ENCODE peak calls at places on chromosomes 7 and 10, in seven cellular contexts. One of them, this sample, is unnamed.

GRCh38 chr10:48317321-48317990 is 11.0 kb downstream of the MAPK8 start:
- DNase-seq in fibroblast of mammary gland: no peak
- DNase-seq in vagina: no peak
- DNase-seq in A549: no peak
- DNase-seq in PC-9: no peak
- DNase-seq in AG09309: no peak
- DNase-seq in Panc1: no peak
- DNase-seq in this sample: no peak

GRCh38 chr7:44059219-44060090 is 5.9 kb downstream of the PGAM2 start:
- DNase-seq in fibroblast of mammary gland: no peak
- DNase-seq in vagina: no peak
- DNase-seq in A549: no peak
- DNase-seq in PC-9: no peak
- DNase-seq in AG09309: no peak
- DNase-seq in Panc1: no peak
- DNase-seq in this sample: no peak

GRCh38 chr7:64639267-64640001 is 26.5 kb upstream of the ZNF107 start:
- DNase-seq in fibroblast of mammary gland: no peak
- DNase-seq in vagina: no peak
- DNase-seq in A549: no peak
- DNase-seq in PC-9: no peak
- DNase-seq in AG09309: no peak
- DNase-seq in Panc1: no peak
- DNase-seq in this sample: no peak

GRCh38 chr10:20267734-20268133 is 451.5 kb downstream of the PLXDC2 start:
- DNase-seq in fibroblast of mammary gland: no peak
- DNase-seq in vagina: no peak
- DNase-seq in A549: no peak
- DNase-seq in PC-9: no peak
- DNase-seq in AG09309: no peak
- DNase-seq in Panc1: no peak
- DNase-seq in this sample: no peak

GRCh38 chr7:74501298-74501697 is 47.6 kb downstream of the GTF2IRD1 start:
- DNase-seq in fibroblast of mammary gland: no peak
- DNase-seq in vagina: no peak
- DNase-seq in A549: no peak
- DNase-seq in PC-9: no peak
- DNase-seq in AG09309: no peak
- DNase-seq in Panc1: no peak
- DNase-seq in this sample: no peak

GRCh38 chr7:150322833-150323681 is at the start of the genes ACTR3C and LRRC61:
- DNase-seq in fibroblast of mammary gland: no peak
- DNase-seq in vagina: peak
- DNase-seq in A549: no peak
- DNase-seq in PC-9: peak
- DNase-seq in AG09309: no peak
- DNase-seq in Panc1: no peak
- DNase-seq in this sample: peak

GRCh38 chr10:20355915-20356314 is 539.7 kb downstream of the PLXDC2 start:
- DNase-seq in fibroblast of mammary gland: no peak
- DNase-seq in vagina: no peak
- DNase-seq in A549: no peak
- DNase-seq in PC-9: no peak
- DNase-seq in AG09309: no peak
- DNase-seq in Panc1: no peak
- DNase-seq in this sample: peak

GRCh38 chr7:20647908-20648776 is 32.7 kb downstream of the ABCB5 start:
- DNase-seq in fibroblast of mammary gland: peak
- DNase-seq in vagina: no peak
- DNase-seq in A549: peak
- DNase-seq in PC-9: no peak
- DNase-seq in AG09309: no peak
- DNase-seq in Panc1: peak
- DNase-seq in this sample: peak

GRCh38 chr7:112946350-112946749 is 140.3 kb downstream of the GPR85 start:
- DNase-seq in fibroblast of mammary gland: peak
- DNase-seq in vagina: no peak
- DNase-seq in A549: no peak
- DNase-seq in PC-9: no peak
- DNase-seq in AG09309: no peak
- DNase-seq in Panc1: no peak
- DNase-seq in this sample: no peak

GRCh38 chr10:31706921-31707571 is 221.6 kb downstream of the ARHGAP12 start:
- DNase-seq in fibroblast of mammary gland: no peak
- DNase-seq in vagina: no peak
- DNase-seq in A549: no peak
- DNase-seq in PC-9: no peak
- DNase-seq in AG09309: no peak
- DNase-seq in Panc1: no peak
- DNase-seq in this sample: no peak

GRCh38 chr10:76649723-76650127 is 987.9 kb downstream of the KCNMA1 start:
- DNase-seq in fibroblast of mammary gland: peak
- DNase-seq in vagina: no peak
- DNase-seq in A549: peak
- DNase-seq in PC-9: no peak
- DNase-seq in AG09309: peak
- DNase-seq in Panc1: no peak
- DNase-seq in this sample: peak

GRCh38 chr10:71213127-71213616 is 802 bp downstream of the UNC5B start:
- DNase-seq in fibroblast of mammary gland: peak
- DNase-seq in vagina: no peak
- DNase-seq in A549: peak
- DNase-seq in PC-9: peak
- DNase-seq in AG09309: peak
- DNase-seq in Panc1: no peak
- DNase-seq in this sample: peak

GRCh38 chr7:70565723-70566122 is 566.2 kb upstream of the GALNT17 start:
- DNase-seq in fibroblast of mammary gland: no peak
- DNase-seq in vagina: no peak
- DNase-seq in A549: no peak
- DNase-seq in PC-9: no peak
- DNase-seq in AG09309: no peak
- DNase-seq in Panc1: no peak
- DNase-seq in this sample: no peak

GRCh38 chr7:12244129-12244528 is 33.0 kb downstream of the TMEM106B start:
- DNase-seq in fibroblast of mammary gland: peak
- DNase-seq in vagina: no peak
- DNase-seq in A549: peak
- DNase-seq in PC-9: no peak
- DNase-seq in AG09309: no peak
- DNase-seq in Panc1: no peak
- DNase-seq in this sample: peak

GRCh38 chr10:48658889-48659269 is 25.8 kb upstream of the WDFY4 start:
- DNase-seq in fibroblast of mammary gland: no peak
- DNase-seq in vagina: no peak
- DNase-seq in A549: no peak
- DNase-seq in PC-9: no peak
- DNase-seq in AG09309: no peak
- DNase-seq in Panc1: no peak
- DNase-seq in this sample: no peak

GRCh38 chr7:232571-233455 is 40.4 kb downstream of the FAM20C start:
- DNase-seq in fibroblast of mammary gland: peak
- DNase-seq in vagina: no peak
- DNase-seq in A549: no peak
- DNase-seq in PC-9: no peak
- DNase-seq in AG09309: peak
- DNase-seq in Panc1: no peak
- DNase-seq in this sample: no peak

GRCh38 chr10:130040351-130040750 is 70.3 kb downstream of the C10orf143 start:
- DNase-seq in fibroblast of mammary gland: no peak
- DNase-seq in vagina: no peak
- DNase-seq in A549: no peak
- DNase-seq in PC-9: no peak
- DNase-seq in AG09309: no peak
- DNase-seq in Panc1: no peak
- DNase-seq in this sample: no peak

GRCh38 chr7:140080919-140081318 is 18.2 kb upstream of the PARP12 start:
- DNase-seq in fibroblast of mammary gland: no peak
- DNase-seq in vagina: no peak
- DNase-seq in A549: no peak
- DNase-seq in PC-9: no peak
- DNase-seq in AG09309: no peak
- DNase-seq in Panc1: no peak
- DNase-seq in this sample: no peak

GRCh38 chr7:141737118-141737835 is 881 bp upstream of the SSBP1 start:
- DNase-seq in fibroblast of mammary gland: peak
- DNase-seq in vagina: no peak
- DNase-seq in A549: peak
- DNase-seq in PC-9: peak
- DNase-seq in AG09309: no peak
- DNase-seq in Panc1: no peak
- DNase-seq in this sample: peak

GRCh38 chr10:124025638-124026336 is 67.6 kb downstream of the CHST15 start:
- DNase-seq in fibroblast of mammary gland: peak
- DNase-seq in vagina: no peak
- DNase-seq in A549: peak
- DNase-seq in PC-9: no peak
- DNase-seq in AG09309: no peak
- DNase-seq in Panc1: peak
- DNase-seq in this sample: no peak

GRCh38 chr7:121300685-121301084 is 28.1 kb upstream of the WNT16 start:
- DNase-seq in fibroblast of mammary gland: no peak
- DNase-seq in vagina: no peak
- DNase-seq in A549: no peak
- DNase-seq in PC-9: no peak
- DNase-seq in AG09309: no peak
- DNase-seq in Panc1: no peak
- DNase-seq in this sample: no peak
- H3K4me3 ChIP-seq in fibroblast of mammary gland: no peak
- H3K4me3 ChIP-seq in vagina: no peak
- H3K4me3 ChIP-seq in A549: no peak
- H3K4me3 ChIP-seq in PC-9: no peak
- H3K4me3 ChIP-seq in AG09309: no peak
- H3K4me3 ChIP-seq in Panc1: no peak
- H3K4me3 ChIP-seq in this sample: no peak

DNA sequence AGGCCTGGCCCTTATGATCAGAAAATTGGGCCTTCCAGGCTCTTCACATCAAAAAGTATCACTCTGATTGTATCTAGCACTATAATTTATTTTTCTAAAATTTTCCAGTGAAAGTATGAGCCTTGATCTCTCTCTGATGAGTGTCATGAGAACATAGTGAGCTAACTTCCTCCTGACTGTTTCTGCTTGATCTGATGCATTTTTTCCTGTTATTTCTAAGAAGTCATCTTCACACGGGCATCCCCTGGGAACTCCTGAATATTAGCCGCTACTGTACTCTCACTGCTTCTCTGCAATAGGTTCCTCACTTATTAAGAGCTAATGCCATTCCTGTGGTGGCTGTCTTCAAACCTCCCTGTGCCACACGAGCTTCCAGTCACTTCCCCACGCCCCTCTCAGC is 63.1 kb upstream of the ZPBP start:
- DNase-seq in fibroblast of mammary gland: no peak
- DNase-seq in vagina: no peak
- DNase-seq in A549: no peak
- DNase-seq in PC-9: no peak
- DNase-seq in AG09309: no peak
- DNase-seq in Panc1: no peak
- DNase-seq in this sample: no peak
- H3K4me3 ChIP-seq in fibroblast of mammary gland: no peak
- H3K4me3 ChIP-seq in vagina: no peak
- H3K4me3 ChIP-seq in A549: no peak
- H3K4me3 ChIP-seq in PC-9: no peak
- H3K4me3 ChIP-seq in AG09309: no peak
- H3K4me3 ChIP-seq in Panc1: no peak
- H3K4me3 ChIP-seq in this sample: no peak

GRCh38 chr10:10791869-10792268 is 225.8 kb upstream of the CELF2 start:
- DNase-seq in fibroblast of mammary gland: no peak
- DNase-seq in vagina: no peak
- DNase-seq in A549: no peak
- DNase-seq in PC-9: no peak
- DNase-seq in AG09309: no peak
- DNase-seq in Panc1: no peak
- DNase-seq in this sample: no peak

GRCh38 chr10:10792681-10793080 is 225.0 kb upstream of the CELF2 start:
- DNase-seq in fibroblast of mammary gland: peak
- DNase-seq in vagina: no peak
- DNase-seq in A549: no peak
- DNase-seq in PC-9: peak
- DNase-seq in AG09309: peak
- DNase-seq in Panc1: no peak
- DNase-seq in this sample: peak

GRCh38 chr10:10796061-10796773 is 221.5 kb upstream of the CELF2 start:
- DNase-seq in fibroblast of mammary gland: peak
- DNase-seq in vagina: no peak
- DNase-seq in A549: no peak
- DNase-seq in PC-9: no peak
- DNase-seq in AG09309: no peak
- DNase-seq in Panc1: no peak
- DNase-seq in this sample: peak

GRCh38 chr10:10794776-10795175 is 222.9 kb upstream of the CELF2 start:
- DNase-seq in fibroblast of mammary gland: peak
- DNase-seq in vagina: no peak
- DNase-seq in A549: no peak
- DNase-seq in PC-9: peak
- DNase-seq in AG09309: peak
- DNase-seq in Panc1: no peak
- DNase-seq in this sample: no peak

GRCh38 chr10:10794056-10794455 is 223.6 kb upstream of the CELF2 start:
- DNase-seq in fibroblast of mammary gland: no peak
- DNase-seq in vagina: no peak
- DNase-seq in A549: no peak
- DNase-seq in PC-9: peak
- DNase-seq in AG09309: no peak
- DNase-seq in Panc1: no peak
- DNase-seq in this sample: no peak
- H3K4me3 ChIP-seq in fibroblast of mammary gland: no peak
- H3K4me3 ChIP-seq in vagina: no peak
- H3K4me3 ChIP-seq in A549: no peak
- H3K4me3 ChIP-seq in PC-9: peak
- H3K4me3 ChIP-seq in AG09309: no peak
- H3K4me3 ChIP-seq in Panc1: no peak
- H3K4me3 ChIP-seq in this sample: no peak

DNA sequence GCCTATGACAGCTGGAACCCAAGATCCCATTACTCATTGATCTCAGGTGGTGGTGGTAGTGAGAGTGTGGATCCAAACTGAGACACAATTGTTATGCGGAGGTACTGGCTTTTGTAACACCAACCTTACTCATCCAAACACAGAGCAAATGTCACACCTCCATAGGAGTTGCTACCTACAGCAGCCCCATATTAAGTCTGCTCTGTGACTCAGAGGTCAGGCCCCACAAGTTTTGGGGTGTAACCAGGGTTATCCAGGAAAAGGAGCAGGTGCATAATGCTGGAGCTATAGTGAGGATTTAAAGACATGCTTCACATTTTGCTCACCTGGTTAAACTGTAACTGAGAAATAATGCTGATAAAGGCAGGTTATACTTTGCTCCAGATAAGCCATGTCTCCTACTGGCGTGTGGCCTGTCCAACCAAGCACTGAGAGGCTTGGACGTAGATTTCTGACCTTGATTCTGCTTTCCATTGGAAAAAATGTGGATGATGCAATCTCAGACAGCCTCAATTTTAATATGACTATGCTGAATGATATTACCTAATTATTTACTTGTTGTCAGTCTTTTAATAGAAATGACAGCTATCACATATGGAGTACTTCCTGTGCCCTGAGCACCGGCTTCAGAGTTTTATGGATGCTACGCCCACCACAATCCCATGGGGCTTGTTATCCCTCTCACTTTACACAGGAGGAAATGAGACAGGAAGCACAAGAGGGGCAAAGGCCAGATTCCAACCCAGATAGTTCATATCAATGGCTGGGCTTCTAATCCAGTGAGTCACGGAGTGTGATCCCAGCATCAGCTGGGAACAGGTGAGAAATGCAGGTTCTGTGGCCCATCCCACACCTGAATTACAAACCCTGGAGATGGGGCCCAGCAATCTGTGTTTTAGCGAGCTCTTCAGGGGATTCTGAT is 181.3 kb downstream of the CHN2 start:
- DNase-seq in fibroblast of mammary gland: peak
- DNase-seq in vagina: no peak
- DNase-seq in A549: peak
- DNase-seq in PC-9: peak
- DNase-seq in AG09309: no peak
- DNase-seq in Panc1: no peak
- DNase-seq in this sample: peak
- H3K4me3 ChIP-seq in fibroblast of mammary gland: no peak
- H3K4me3 ChIP-seq in vagina: no peak
- H3K4me3 ChIP-seq in A549: no peak
- H3K4me3 ChIP-seq in PC-9: no peak
- H3K4me3 ChIP-seq in AG09309: no peak
- H3K4me3 ChIP-seq in Panc1: no peak
- H3K4me3 ChIP-seq in this sample: no peak